ENCODE peak calls at places on chromosomes 16 and 17, in eight cellular contexts. One of them, this sample, is unnamed.

GRCh38 chr17:49071106-49071505 is 61.5 kb upstream of the B4GALNT2 start:
- DNase-seq in NCI-H524: no peak
- DNase-seq in NCI-H2171 treated with DMSO at 0.1 percent for 48 hours: no peak
- DNase-seq in cardiac muscle cell: no peak
- DNase-seq in stimulated activated CD4-positive, alpha-beta T cell treated with anti-CD3 and anti-CD28 coated beads, Interleukin-1b, Interleukin-23, amount 100 ng/mL, for 24 hours: no peak
- DNase-seq in ovary: no peak
- DNase-seq in stimulated activated CD8-positive, alpha-beta memory T cell treated with anti-CD3 and anti-CD28 coated beads, Interleukin-7, amount 100 ng/mL, for 48 hours: no peak
- DNase-seq in AG04450: no peak
- DNase-seq in this sample: no peak

GRCh38 chr16:56192644-56192960 is 1.3 kb downstream of the GNAO1 start:
- DNase-seq in ovary: no peak
- DNase-seq in AG04450: no peak
- DNase-seq in cardiac muscle cell: no peak
- DNase-seq in stimulated activated CD4-positive, alpha-beta T cell treated with anti-CD3 and anti-CD28 coated beads, Interleukin-1b, Interleukin-23, amount 100 ng/mL, for 24 hours: no peak
- DNase-seq in NCI-H2171 treated with DMSO at 0.1 percent for 48 hours: peak
- DNase-seq in NCI-H524: peak
- DNase-seq in stimulated activated CD8-positive, alpha-beta memory T cell treated with anti-CD3 and anti-CD28 coated beads, Interleukin-7, amount 100 ng/mL, for 48 hours: no peak
- DNase-seq in this sample: no peak

GRCh38 chr17:66542967-66543525 is 240.6 kb downstream of the PRKCA start:
- DNase-seq in stimulated activated CD4-positive, alpha-beta T cell treated with anti-CD3 and anti-CD28 coated beads, Interleukin-1b, Interleukin-23, amount 100 ng/mL, for 24 hours: no peak
- DNase-seq in NCI-H2171 treated with DMSO at 0.1 percent for 48 hours: no peak
- DNase-seq in AG04450: peak
- DNase-seq in cardiac muscle cell: no peak
- DNase-seq in NCI-H524: no peak
- DNase-seq in stimulated activated CD8-positive, alpha-beta memory T cell treated with anti-CD3 and anti-CD28 coated beads, Interleukin-7, amount 100 ng/mL, for 48 hours: no peak
- DNase-seq in ovary: no peak
- DNase-seq in this sample: no peak

GRCh38 chr17:40547785-40548478 is 17.3 kb downstream of the CCR7 start:
- DNase-seq in cardiac muscle cell: no peak
- DNase-seq in AG04450: no peak
- DNase-seq in stimulated activated CD8-positive, alpha-beta memory T cell treated with anti-CD3 and anti-CD28 coated beads, Interleukin-7, amount 100 ng/mL, for 48 hours: no peak
- DNase-seq in stimulated activated CD4-positive, alpha-beta T cell treated with anti-CD3 and anti-CD28 coated beads, Interleukin-1b, Interleukin-23, amount 100 ng/mL, for 24 hours: no peak
- DNase-seq in ovary: no peak
- DNase-seq in NCI-H2171 treated with DMSO at 0.1 percent for 48 hours: no peak
- DNase-seq in NCI-H524: no peak
- DNase-seq in this sample: no peak

GRCh38 chr17:82449883-82450356 is 632 bp downstream of the CYBC1 start:
- DNase-seq in NCI-H2171 treated with DMSO at 0.1 percent for 48 hours: no peak
- DNase-seq in cardiac muscle cell: no peak
- DNase-seq in stimulated activated CD4-positive, alpha-beta T cell treated with anti-CD3 and anti-CD28 coated beads, Interleukin-1b, Interleukin-23, amount 100 ng/mL, for 24 hours: peak
- DNase-seq in ovary: no peak
- DNase-seq in NCI-H524: no peak
- DNase-seq in stimulated activated CD8-positive, alpha-beta memory T cell treated with anti-CD3 and anti-CD28 coated beads, Interleukin-7, amount 100 ng/mL, for 48 hours: peak
- DNase-seq in AG04450: no peak
- DNase-seq in this sample: no peak

GRCh38 chr17:65183736-65184135 is 46.6 kb downstream of the RGS9 start:
- DNase-seq in cardiac muscle cell: peak
- DNase-seq in AG04450: no peak
- DNase-seq in stimulated activated CD8-positive, alpha-beta memory T cell treated with anti-CD3 and anti-CD28 coated beads, Interleukin-7, amount 100 ng/mL, for 48 hours: no peak
- DNase-seq in stimulated activated CD4-positive, alpha-beta T cell treated with anti-CD3 and anti-CD28 coated beads, Interleukin-1b, Interleukin-23, amount 100 ng/mL, for 24 hours: no peak
- DNase-seq in ovary: no peak
- DNase-seq in NCI-H2171 treated with DMSO at 0.1 percent for 48 hours: no peak
- DNase-seq in NCI-H524: no peak
- DNase-seq in this sample: no peak

GRCh38 chr17:6374761-6375312 is 60.1 kb downstream of the AIPL1 start:
- DNase-seq in AG04450: no peak
- DNase-seq in stimulated activated CD8-positive, alpha-beta memory T cell treated with anti-CD3 and anti-CD28 coated beads, Interleukin-7, amount 100 ng/mL, for 48 hours: peak
- DNase-seq in ovary: no peak
- DNase-seq in stimulated activated CD4-positive, alpha-beta T cell treated with anti-CD3 and anti-CD28 coated beads, Interleukin-1b, Interleukin-23, amount 100 ng/mL, for 24 hours: peak
- DNase-seq in NCI-H524: no peak
- DNase-seq in cardiac muscle cell: peak
- DNase-seq in NCI-H2171 treated with DMSO at 0.1 percent for 48 hours: no peak
- DNase-seq in this sample: no peak

GRCh38 chr17:40110457-40110856 is 10.1 kb upstream of the NR1D1 start:
- DNase-seq in stimulated activated CD4-positive, alpha-beta T cell treated with anti-CD3 and anti-CD28 coated beads, Interleukin-1b, Interleukin-23, amount 100 ng/mL, for 24 hours: no peak
- DNase-seq in ovary: peak
- DNase-seq in NCI-H524: no peak
- DNase-seq in stimulated activated CD8-positive, alpha-beta memory T cell treated with anti-CD3 and anti-CD28 coated beads, Interleukin-7, amount 100 ng/mL, for 48 hours: no peak
- DNase-seq in cardiac muscle cell: no peak
- DNase-seq in AG04450: no peak
- DNase-seq in NCI-H2171 treated with DMSO at 0.1 percent for 48 hours: no peak
- DNase-seq in this sample: no peak

GRCh38 chr17:80265205-80266068 is 4.8 kb downstream of the RNF213 start:
- DNase-seq in NCI-H524: no peak
- DNase-seq in stimulated activated CD4-positive, alpha-beta T cell treated with anti-CD3 and anti-CD28 coated beads, Interleukin-1b, Interleukin-23, amount 100 ng/mL, for 24 hours: peak
- DNase-seq in cardiac muscle cell: no peak
- DNase-seq in stimulated activated CD8-positive, alpha-beta memory T cell treated with anti-CD3 and anti-CD28 coated beads, Interleukin-7, amount 100 ng/mL, for 48 hours: peak
- DNase-seq in AG04450: no peak
- DNase-seq in NCI-H2171 treated with DMSO at 0.1 percent for 48 hours: no peak
- DNase-seq in ovary: no peak
- DNase-seq in this sample: no peak

GRCh38 chr16:24553983-24554382 is 14.6 kb downstream of the RBBP6 start:
- DNase-seq in cardiac muscle cell: no peak
- DNase-seq in ovary: no peak
- DNase-seq in AG04450: peak
- DNase-seq in stimulated activated CD8-positive, alpha-beta memory T cell treated with anti-CD3 and anti-CD28 coated beads, Interleukin-7, amount 100 ng/mL, for 48 hours: no peak
- DNase-seq in NCI-H524: no peak
- DNase-seq in NCI-H2171 treated with DMSO at 0.1 percent for 48 hours: no peak
- DNase-seq in stimulated activated CD4-positive, alpha-beta T cell treated with anti-CD3 and anti-CD28 coated beads, Interleukin-1b, Interleukin-23, amount 100 ng/mL, for 24 hours: no peak
- DNase-seq in this sample: no peak

GRCh38 chr16:84406006-84406963 is 37.9 kb downstream of the ATP2C2 start:
- DNase-seq in AG04450: no peak
- DNase-seq in NCI-H524: peak
- DNase-seq in stimulated activated CD4-positive, alpha-beta T cell treated with anti-CD3 and anti-CD28 coated beads, Interleukin-1b, Interleukin-23, amount 100 ng/mL, for 24 hours: no peak
- DNase-seq in cardiac muscle cell: no peak
- DNase-seq in stimulated activated CD8-positive, alpha-beta memory T cell treated with anti-CD3 and anti-CD28 coated beads, Interleukin-7, amount 100 ng/mL, for 48 hours: no peak
- DNase-seq in ovary: no peak
- DNase-seq in NCI-H2171 treated with DMSO at 0.1 percent for 48 hours: no peak
- DNase-seq in this sample: no peak

GRCh38 chr16:11029948-11030347 is 85.6 kb downstream of the CLEC16A start:
- DNase-seq in AG04450: peak
- DNase-seq in ovary: no peak
- DNase-seq in stimulated activated CD4-positive, alpha-beta T cell treated with anti-CD3 and anti-CD28 coated beads, Interleukin-1b, Interleukin-23, amount 100 ng/mL, for 24 hours: no peak
- DNase-seq in NCI-H524: no peak
- DNase-seq in stimulated activated CD8-positive, alpha-beta memory T cell treated with anti-CD3 and anti-CD28 coated beads, Interleukin-7, amount 100 ng/mL, for 48 hours: no peak
- DNase-seq in NCI-H2171 treated with DMSO at 0.1 percent for 48 hours: no peak
- DNase-seq in cardiac muscle cell: no peak
- DNase-seq in this sample: no peak

GRCh38 chr16:81601008-81601428 is 156.4 kb downstream of the CMIP start:
- DNase-seq in AG04450: no peak
- DNase-seq in ovary: no peak
- DNase-seq in stimulated activated CD4-positive, alpha-beta T cell treated with anti-CD3 and anti-CD28 coated beads, Interleukin-1b, Interleukin-23, amount 100 ng/mL, for 24 hours: no peak
- DNase-seq in NCI-H524: peak
- DNase-seq in cardiac muscle cell: no peak
- DNase-seq in NCI-H2171 treated with DMSO at 0.1 percent for 48 hours: peak
- DNase-seq in stimulated activated CD8-positive, alpha-beta memory T cell treated with anti-CD3 and anti-CD28 coated beads, Interleukin-7, amount 100 ng/mL, for 48 hours: no peak
- DNase-seq in this sample: no peak

GRCh38 chr16:82990155-82990554 is 363.4 kb downstream of the CDH13 start:
- DNase-seq in ovary: no peak
- DNase-seq in stimulated activated CD8-positive, alpha-beta memory T cell treated with anti-CD3 and anti-CD28 coated beads, Interleukin-7, amount 100 ng/mL, for 48 hours: no peak
- DNase-seq in cardiac muscle cell: no peak
- DNase-seq in stimulated activated CD4-positive, alpha-beta T cell treated with anti-CD3 and anti-CD28 coated beads, Interleukin-1b, Interleukin-23, amount 100 ng/mL, for 24 hours: no peak
- DNase-seq in AG04450: peak
- DNase-seq in NCI-H2171 treated with DMSO at 0.1 percent for 48 hours: no peak
- DNase-seq in NCI-H524: no peak
- DNase-seq in this sample: no peak

GRCh38 chr17:80706454-80706853 is 161.8 kb downstream of the RPTOR start:
- DNase-seq in NCI-H2171 treated with DMSO at 0.1 percent for 48 hours: no peak
- DNase-seq in stimulated activated CD8-positive, alpha-beta memory T cell treated with anti-CD3 and anti-CD28 coated beads, Interleukin-7, amount 100 ng/mL, for 48 hours: no peak
- DNase-seq in NCI-H524: no peak
- DNase-seq in cardiac muscle cell: no peak
- DNase-seq in stimulated activated CD4-positive, alpha-beta T cell treated with anti-CD3 and anti-CD28 coated beads, Interleukin-1b, Interleukin-23, amount 100 ng/mL, for 24 hours: no peak
- DNase-seq in ovary: no peak
- DNase-seq in AG04450: no peak
- DNase-seq in this sample: no peak

GRCh38 chr17:66354981-66355380 is 52.6 kb downstream of the PRKCA start:
- DNase-seq in ovary: no peak
- DNase-seq in NCI-H524: peak
- DNase-seq in cardiac muscle cell: no peak
- DNase-seq in stimulated activated CD4-positive, alpha-beta T cell treated with anti-CD3 and anti-CD28 coated beads, Interleukin-1b, Interleukin-23, amount 100 ng/mL, for 24 hours: no peak
- DNase-seq in stimulated activated CD8-positive, alpha-beta memory T cell treated with anti-CD3 and anti-CD28 coated beads, Interleukin-7, amount 100 ng/mL, for 48 hours: no peak
- DNase-seq in AG04450: peak
- DNase-seq in NCI-H2171 treated with DMSO at 0.1 percent for 48 hours: no peak
- DNase-seq in this sample: no peak

GRCh38 chr17:30091771-30092170 is 24.8 kb upstream of the NSRP1 start:
- DNase-seq in NCI-H524: no peak
- DNase-seq in stimulated activated CD4-positive, alpha-beta T cell treated with anti-CD3 and anti-CD28 coated beads, Interleukin-1b, Interleukin-23, amount 100 ng/mL, for 24 hours: no peak
- DNase-seq in cardiac muscle cell: no peak
- DNase-seq in stimulated activated CD8-positive, alpha-beta memory T cell treated with anti-CD3 and anti-CD28 coated beads, Interleukin-7, amount 100 ng/mL, for 48 hours: no peak
- DNase-seq in ovary: no peak
- DNase-seq in NCI-H2171 treated with DMSO at 0.1 percent for 48 hours: no peak
- DNase-seq in AG04450: no peak
- DNase-seq in this sample: no peak

GRCh38 chr16:54173489-54173888 is 113.1 kb downstream of the IRX3 start:
- DNase-seq in AG04450: no peak
- DNase-seq in stimulated activated CD4-positive, alpha-beta T cell treated with anti-CD3 and anti-CD28 coated beads, Interleukin-1b, Interleukin-23, amount 100 ng/mL, for 24 hours: no peak
- DNase-seq in ovary: no peak
- DNase-seq in NCI-H2171 treated with DMSO at 0.1 percent for 48 hours: no peak
- DNase-seq in stimulated activated CD8-positive, alpha-beta memory T cell treated with anti-CD3 and anti-CD28 coated beads, Interleukin-7, amount 100 ng/mL, for 48 hours: no peak
- DNase-seq in cardiac muscle cell: no peak
- DNase-seq in NCI-H524: no peak
- DNase-seq in this sample: no peak

GRCh38 chr17:1179635-1180433 is at the start of gene ABR:
- DNase-seq in cardiac muscle cell: peak
- DNase-seq in stimulated activated CD8-positive, alpha-beta memory T cell treated with anti-CD3 and anti-CD28 coated beads, Interleukin-7, amount 100 ng/mL, for 48 hours: peak
- DNase-seq in AG04450: no peak
- DNase-seq in NCI-H2171 treated with DMSO at 0.1 percent for 48 hours: peak
- DNase-seq in NCI-H524: peak
- DNase-seq in ovary: peak
- DNase-seq in stimulated activated CD4-positive, alpha-beta T cell treated with anti-CD3 and anti-CD28 coated beads, Interleukin-1b, Interleukin-23, amount 100 ng/mL, for 24 hours: no peak
- DNase-seq in this sample: no peak

This sample was measured in cerebellar nuclear complex.